ENCODE peak calls at places on chromosomes 2 and 18, in four cellular contexts. L is GM13976, W is A549, E is Caco-2. P is an unnamed sample.

GRCh38 chr2:197777823-197778407 is 7.2 kb downstream of the BOLL start:
- DNase-seq in L (no peak), W (peak), E (no peak), P (no peak)

GRCh38 chr2:149733936-149734685 is 146.5 kb upstream of the MMADHC start:
- DNase-seq in L (no peak), W (peak), E (peak), P (no peak)

GRCh38 chr2:72917875-72918660 is 749 bp downstream of the EMX1 start:
- DNase-seq in L (peak), W (no peak), E (peak), P (peak)

GRCh38 chr2:220434365-220434764 is 806.9 kb downstream of the SLC4A3 start:
- DNase-seq in L (no peak), W (no peak), E (no peak), P (no peak)

GRCh38 chr2:197170137-197170682 is 140.4 kb downstream of the ANKRD44 start:
- DNase-seq in L (no peak), W (no peak), E (no peak), P (no peak)

GRCh38 chr2:58539973-58540372 is 298.8 kb upstream of the FANCL start:
- DNase-seq in L (no peak), W (no peak), E (no peak), P (no peak)

GRCh38 chr2:239329972-239330572 is 70.7 kb downstream of the HDAC4 start:
- DNase-seq in L (no peak), W (no peak), E (no peak), P (no peak)

GRCh38 chr2:200608341-200609026 is 22.7 kb downstream of the AOX1 start:
- DNase-seq in L (no peak), W (no peak), E (no peak), P (no peak)

GRCh38 chr18:54791657-54792056 is 36.6 kb upstream of the RAB27B start:
- DNase-seq in L (no peak), W (no peak), E (no peak), P (no peak)

GRCh38 chr2:144201868-144202468 is 318.0 kb downstream of the ZEB2 start:
- DNase-seq in L (no peak), W (no peak), E (no peak), P (no peak)

GRCh38 chr2:15359716-15360531 is 201.2 kb downstream of the NBAS start:
- DNase-seq in L (no peak), W (no peak), E (no peak), P (no peak)

GRCh38 chr2:202375611-202376408 is at the start of gene BMPR2:
- DNase-seq in L (peak), W (peak), E (peak), P (peak)

GRCh38 chr2:91748869-91749268 is 3057.4 kb downstream of the RPIA start:
- DNase-seq in L (no peak), W (no peak), E (no peak), P (no peak)

GRCh38 chr18:57390044-57390443 is 37.7 kb downstream of the ST8SIA3 start:
- DNase-seq in L (no peak), W (no peak), E (no peak), P (no peak)

GRCh38 chr2:181575024-181575649 is 81.8 kb downstream of the CERKL start:
- DNase-seq in L (no peak), W (no peak), E (no peak), P (no peak)

GRCh38 chr2:43169987-43170732 is 56.2 kb downstream of the ZFP36L2 start:
- DNase-seq in L (peak), W (no peak), E (no peak), P (peak)

GRCh38 chr2:216687646-216688045 is 7.7 kb downstream of the IGFBP5 start:
- DNase-seq in L (no peak), W (peak), E (no peak), P (no peak)

GRCh38 chr2:45415534-45416123 is 195.4 kb downstream of the SRBD1 start:
- DNase-seq in L (no peak), W (no peak), E (no peak), P (no peak)

GRCh38 chr2:20180676-20181648 is 44.0 kb downstream of the SDC1 start:
- DNase-seq in L (no peak), W (no peak), E (peak), P (no peak)

GRCh38 chr18:27921904-27922541 is 254.9 kb downstream of the CDH2 start:
- DNase-seq in L (no peak), W (peak), E (peak), P (no peak)

GRCh38 chr2:68726608-68727367 is 7.8 kb upstream of the ARHGAP25 start:
- DNase-seq in L (peak), W (no peak), E (no peak), P (peak)

GRCh38 chr18:48335829-48336228 is 73.4 kb downstream of the ZBTB7C start:
- DNase-seq in L (no peak), W (no peak), E (no peak), P (no peak)

GRCh38 chr18:44826418-44827259 is 146.0 kb downstream of the SETBP1 start:
- DNase-seq in L (no peak), W (no peak), E (no peak), P (no peak)

GRCh38 chr2:183950673-183951072 is 647.7 kb upstream of the ZNF804A start:
- DNase-seq in L (no peak), W (no peak), E (no peak), P (no peak)

GRCh38 chr2:112582314-112582746 is 2.1 kb upstream of the CHCHD5 start:
- DNase-seq in L (no peak), W (no peak), E (peak), P (no peak)

GRCh38 chr2:70073493-70073892 is 13.8 kb upstream of the PCBP1 start:
- DNase-seq in L (no peak), W (no peak), E (no peak), P (no peak)

GRCh38 chr2:215432759-215433594 is 2.9 kb downstream of the FN1 start:
- DNase-seq in L (no peak), W (no peak), E (no peak), P (no peak)

GRCh38 chr2:33292063-33292462 is 184.4 kb upstream of the RASGRP3 start:
- DNase-seq in L (no peak), W (no peak), E (no peak), P (no peak)

GRCh38 chr2:234851451-234851850 is 100.4 kb upstream of the SH3BP4 start:
- DNase-seq in L (no peak), W (no peak), E (no peak), P (no peak)

GRCh38 chr18:3450358-3451107 is 561 bp downstream of the TGIF1 start:
- DNase-seq in L (peak), W (no peak), E (peak), P (peak)

GRCh38 chr2:97742381-97742847 is 29.0 kb downstream of the ZAP70 start:
- DNase-seq in L (no peak), W (no peak), E (no peak), P (no peak)

GRCh38 chr18:60667016-60667415 is 294.4 kb upstream of the MC4R start:
- DNase-seq in L (no peak), W (no peak), E (no peak), P (no peak)

GRCh38 chr2:241907171-241907570 is 37.6 kb downstream of the RTP5 start:
- DNase-seq in L (no peak), W (no peak), E (no peak), P (no peak)

GRCh38 chr2:121561617-121562268 is 31.1 kb downstream of the RNU4ATAC start:
- DNase-seq in L (no peak), W (no peak), E (no peak), P (no peak)

GRCh38 chr2:191645032-191645431 is 32.9 kb upstream of the NABP1 start:
- DNase-seq in L (no peak), W (no peak), E (no peak), P (no peak)

GRCh38 chr2:33531345-33532059 is 55.1 kb downstream of the RASGRP3 start:
- DNase-seq in L (no peak), W (no peak), E (no peak), P (no peak)

GRCh38 chr2:43011142-43011491 is 215.3 kb downstream of the ZFP36L2 start:
- DNase-seq in L (no peak), W (no peak), E (peak), P (no peak)

GRCh38 chr2:154849482-154849881 is 151.0 kb downstream of the KCNJ3 start:
- DNase-seq in L (no peak), W (no peak), E (no peak), P (no peak)

GRCh38 chr2:3490191-3491158 is 28.9 kb downstream of the ADI1 start:
- DNase-seq in L (peak), W (no peak), E (no peak), P (no peak)

GRCh38 chr18:53385889-53386288 is 838.6 kb downstream of the MBD2 start:
- DNase-seq in L (no peak), W (no peak), E (no peak), P (no peak)

GRCh38 chr18:53375641-53376040 is 848.8 kb downstream of the MBD2 start:
- DNase-seq in L (no peak), W (no peak), E (no peak), P (no peak)

GRCh38 chr18:53382870-53383269 is 841.6 kb downstream of the MBD2 start:
- DNase-seq in L (no peak), W (no peak), E (no peak), P (no peak)

GRCh38 chr18:53380063-53380639 is 844.3 kb downstream of the MBD2 start:
- DNase-seq in L (peak), W (peak), E (no peak), P (peak)
- TF ChIP-seq CTCF in L (peak), W (peak), E (peak), P (peak)

DNA sequence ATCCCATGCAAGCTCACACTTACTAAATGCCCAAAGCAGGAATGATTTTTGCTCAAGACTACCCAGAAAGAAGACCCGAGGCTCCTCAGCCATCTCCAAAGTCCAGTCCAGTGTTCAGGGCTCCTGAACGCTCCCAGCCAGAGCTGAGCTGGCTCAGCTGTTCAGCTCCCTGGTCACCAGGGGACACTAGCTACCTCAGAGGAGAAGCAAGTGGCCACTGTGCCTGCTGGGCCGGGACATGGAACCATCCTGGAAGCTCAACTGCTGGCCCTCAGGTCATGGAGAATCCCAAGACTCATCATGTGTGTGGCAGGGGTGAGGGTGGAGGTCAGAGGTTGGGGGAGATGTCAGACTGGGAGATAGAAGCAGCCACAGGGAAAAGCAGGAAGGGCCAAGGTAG is 89.0 kb downstream of the GALNT14 start:
- DNase-seq in L (no peak), W (no peak), E (no peak), P (no peak)
- TF ChIP-seq CTCF in L (no peak), W (no peak), E (no peak), P (no peak)

GRCh38 chr2:28408764-28409599 is 16.3 kb downstream of the FOSL2 start:
- DNase-seq in L (no peak), W (no peak), E (no peak), P (no peak)
- TF ChIP-seq CTCF in L (no peak), W (no peak), E (no peak), P (no peak)

GRCh38 chr2:28606986-28607441 is 111.2 kb downstream of the PLB1 start:
- DNase-seq in L (no peak), W (peak), E (peak), P (no peak)
- TF ChIP-seq CTCF in L (no peak), W (peak), E (peak), P (no peak)

DNA sequence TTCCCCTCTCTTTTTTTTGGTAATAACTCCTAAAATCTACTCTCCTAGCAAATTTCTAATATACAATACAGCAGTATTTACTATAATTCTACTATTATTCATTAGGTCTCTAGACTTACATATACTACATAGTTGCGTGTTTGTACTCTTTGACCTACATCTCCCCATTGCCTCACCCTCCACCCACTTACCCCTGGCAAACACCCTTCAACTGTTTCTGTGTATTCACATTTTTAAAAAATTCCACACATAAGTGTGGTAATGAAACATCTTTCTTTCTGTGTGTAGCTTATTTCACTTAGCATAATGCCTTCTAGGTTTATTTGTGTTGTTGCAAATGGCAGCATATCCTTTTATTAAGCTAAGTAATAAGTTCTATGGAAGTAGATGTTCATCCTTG is 336.0 kb downstream of the CCDC85A start:
- DNase-seq in L (no peak), W (no peak), E (no peak), P (no peak)
- TF ChIP-seq CTCF in L (no peak), W (no peak), E (no peak), P (no peak)

DNA sequence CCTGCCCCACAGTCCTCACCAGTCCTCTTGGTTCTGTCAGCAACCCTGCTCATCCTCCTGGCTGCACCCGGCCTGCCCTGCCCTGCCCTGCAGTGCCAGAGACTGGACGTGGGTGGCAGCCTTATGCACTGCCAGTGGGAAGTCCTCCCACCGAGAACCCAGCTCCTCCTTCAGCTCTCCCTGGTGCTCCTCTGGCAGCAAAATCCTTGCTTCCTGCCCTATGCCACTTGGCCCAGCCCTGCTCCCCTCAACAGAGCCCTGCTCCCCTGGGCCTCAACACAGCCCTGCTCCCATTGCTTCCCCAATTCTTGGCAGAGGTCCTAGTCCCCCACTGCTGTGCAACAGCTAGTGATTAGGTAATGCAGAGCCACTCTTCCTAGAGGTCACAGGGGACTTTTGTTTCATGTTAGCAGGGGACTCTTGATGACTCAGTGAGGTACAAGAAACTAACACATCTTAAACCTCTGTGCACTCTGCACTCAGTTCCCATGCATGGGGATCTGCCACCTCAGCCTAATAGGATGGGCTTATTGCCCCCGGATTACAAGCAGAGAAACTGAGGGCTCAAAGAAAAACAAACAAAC is 58.0 kb upstream of the EDAR start:
- DNase-seq in L (peak), W (no peak), E (peak), P (peak)
- TF ChIP-seq CTCF in L (no peak), W (no peak), E (no peak), P (no peak)

GRCh38 chr18:39841133-39842041 is 2113.6 kb upstream of the PIK3C3 start:
- DNase-seq in L (peak), W (peak), E (peak), P (no peak)
- TF ChIP-seq CTCF in L (no peak), W (peak), E (peak), P (no peak)

GRCh38 chr2:49335546-49335945 is 181.2 kb upstream of the FSHR start:
- DNase-seq in L (no peak), W (no peak), E (no peak), P (no peak)

GRCh38 chr2:49332415-49332814 is 178.1 kb upstream of the FSHR start:
- DNase-seq in L (no peak), W (no peak), E (no peak), P (no peak)
- TF ChIP-seq CTCF in L (no peak), W (no peak), E (no peak), P (no peak)

P was measured in GM10248.